ENCODE peak calls at places on chromosomes 2 and 18, in ten cellular contexts. A is AG04450, E is NCI-H345, T is MCF 10A, J is mucosa of descending colon, S is NCI-H1436, X is HT-29, Y is RCC 7860, N is breast epithelium, C is occipital lobe. F is an unnamed sample.

GRCh38 chr2:212451786-212452200 is 86.8 kb downstream of the ERBB4 start:
- DNase-seq in A (no peak), E (no peak), T (no peak), J (no peak), S (no peak), X (peak), Y (peak), N (no peak), C (no peak), F (no peak)

GRCh38 chr18:11095211-11095610 is 54.2 kb downstream of the PIEZO2 start:
- DNase-seq in A (no peak), E (no peak), T (no peak), J (no peak), S (no peak), X (no peak), Y (no peak), N (no peak), C (no peak), F (no peak)

GRCh38 chr2:95274291-95275150 is at the start of gene PROM2:
- DNase-seq in A (no peak), E (peak), T (no peak), J (peak), S (no peak), X (peak), Y (no peak), N (peak), C (no peak), F (no peak)

GRCh38 chr18:22169011-22169888 is at the start of gene GATA6:
- DNase-seq in A (peak), E (peak), T (peak), J (peak), S (peak), X (peak), Y (peak), N (no peak), C (no peak), F (no peak)

GRCh38 chr2:60484080-60484737 is 69.2 kb downstream of the BCL11A start:
- DNase-seq in A (peak), E (no peak), T (no peak), J (no peak), S (no peak), X (no peak), Y (no peak), N (no peak), C (no peak), F (no peak)

GRCh38 chr2:26861610-26862224 is 13.8 kb downstream of the DPYSL5 start:
- DNase-seq in A (no peak), E (no peak), T (no peak), J (no peak), S (no peak), X (no peak), Y (no peak), N (no peak), C (no peak), F (no peak)

GRCh38 chr2:217746741-217747287 is 256.0 kb downstream of the TNS1 start:
- DNase-seq in A (no peak), E (no peak), T (no peak), J (no peak), S (no peak), X (no peak), Y (no peak), N (no peak), C (no peak), F (no peak)

GRCh38 chr18:23779696-23780303 is 90.5 kb downstream of the LAMA3 start:
- DNase-seq in A (no peak), E (no peak), T (peak), J (no peak), S (no peak), X (peak), Y (peak), N (no peak), C (no peak), F (no peak)

GRCh38 chr2:222862915-222863544 is 2.2 kb downstream of the ACSL3 start:
- DNase-seq in A (no peak), E (no peak), T (no peak), J (no peak), S (no peak), X (no peak), Y (no peak), N (no peak), C (no peak), F (no peak)

GRCh38 chr2:54560146-54560881 is 104.2 kb downstream of the SPTBN1 start:
- DNase-seq in A (no peak), E (no peak), T (peak), J (peak), S (no peak), X (peak), Y (peak), N (no peak), C (no peak), F (no peak)

GRCh38 chr2:72254831-72255447 is 107.3 kb upstream of the CYP26B1 start:
- DNase-seq in A (no peak), E (no peak), T (no peak), J (no peak), S (no peak), X (no peak), Y (no peak), N (no peak), C (no peak), F (no peak)

GRCh38 chr18:10419420-10420103 is 34.9 kb upstream of the APCDD1 start:
- DNase-seq in A (no peak), E (no peak), T (no peak), J (no peak), S (no peak), X (no peak), Y (no peak), N (no peak), C (no peak), F (no peak)